ENCODE peak calls at places on chromosomes 3 and 15, in four cellular contexts. P is endothelial cell of umbilical vein, U is fibroblast of mammary gland, I is GM10248. N is an unnamed sample.

GRCh38 chr3:184005981-184006507 is 11.6 kb downstream of the ABCC5 start:
- DNase-seq in P (peak; percentile 69), U (peak; percentile 34), I (peak; percentile 51), N (peak; percentile 28)

GRCh38 chr15:89122532-89123525 is 34.6 kb downstream of the ABHD2 start:
- DNase-seq in P (peak; percentile 73), U (peak; percentile 85), I (no peak), N (peak; percentile 91)

GRCh38 chr15:25863067-25863967 is at the start of gene ATP10A:
- DNase-seq in P (no peak), U (peak; percentile 62), I (no peak), N (no peak)

GRCh38 chr3:184388164-184388935 is 8.5 kb downstream of the CHRD start:
- DNase-seq in P (no peak), U (no peak), I (no peak), N (no peak)

GRCh38 chr15:52527898-52528464 is 699 bp downstream of the MYO5A start:
- DNase-seq in P (peak; percentile 57), U (no peak), I (peak; percentile 50), N (peak; percentile 61)

GRCh38 chr3:14767245-14767593 is 51.5 kb upstream of the FGD5 start:
- DNase-seq in P (no peak), U (no peak), I (peak; percentile 22), N (no peak)

GRCh38 chr15:40241305-40242215 is 2.7 kb downstream of the PAK6 start:
- DNase-seq in P (no peak), U (no peak), I (peak; percentile 19), N (no peak)

GRCh38 chr3:186909078-186909853 is 21.1 kb upstream of the ST6GAL1 start:
- DNase-seq in P (no peak), U (no peak), I (no peak), N (no peak)

GRCh38 chr15:58346361-58346760 is 85.4 kb upstream of the LIPC start:
- DNase-seq in P (no peak), U (no peak), I (no peak), N (no peak)

GRCh38 chr3:123442908-123443307 is 6.0 kb downstream of the ADCY5 start:
- DNase-seq in P (no peak), U (no peak), I (no peak), N (no peak)

GRCh38 chr3:17213102-17213501 is 328.3 kb downstream of the PLCL2 start:
- DNase-seq in P (no peak), U (peak; percentile 44), I (no peak), N (no peak)

GRCh38 chr3:72100626-72101187 is 315.8 kb upstream of the PROK2 start:
- DNase-seq in P (no peak), U (peak; percentile 89), I (peak; percentile 85), N (peak; percentile 17)

GRCh38 chr3:111859061-111859973 is at the start of gene PHLDB2:
- DNase-seq in P (peak; percentile 78), U (peak; percentile 81), I (peak; percentile 61), N (no peak)

GRCh38 chr3:123258811-123259420 is 57.2 kb downstream of the SEC22A start:
- DNase-seq in P (peak; percentile 75), U (peak; percentile 69), I (no peak), N (peak; percentile 69)

GRCh38 chr15:92521624-92522008 is 127.9 kb downstream of the ST8SIA2 start:
- DNase-seq in P (peak; percentile 89), U (peak; percentile 81), I (peak; percentile 57), N (peak; percentile 72)

GRCh38 chr15:74251187-74251811 is 15.2 kb downstream of the CCDC33 start:
- DNase-seq in P (no peak), U (no peak), I (no peak), N (no peak)

GRCh38 chr3:177893321-177893720 is 642.9 kb upstream of the KCNMB2 start:
- DNase-seq in P (peak; percentile 35), U (no peak), I (no peak), N (no peak)

GRCh38 chr15:80823120-80823519 is 44.0 kb downstream of the CEMIP start:
- DNase-seq in P (no peak), U (no peak), I (no peak), N (no peak)

GRCh38 chr3:148585671-148586379 is 111.9 kb upstream of the AGTR1 start:
- DNase-seq in P (no peak), U (no peak), I (no peak), N (no peak)

GRCh38 chr3:172034786-172035685 is 4.3 kb upstream of the FNDC3B start:
- DNase-seq in P (no peak), U (no peak), I (peak; percentile 31), N (no peak)

GRCh38 chr3:15497984-15498383 is 23.5 kb downstream of the COLQ start:
- DNase-seq in P (no peak), U (no peak), I (no peak), N (no peak)

N was measured in dermis microvascular lymphatic vessel endothelial cell.